ENCODE peak calls at places on chromosomes 16 and 17, in nine cellular contexts. One of them, this sample, is unnamed.
A peak's percentile ranks its signal among the peaks of the same experiment; 100 is the strongest.

GRCh38 chr16:9134739-9135138 is 43.3 kb downstream of the HAPSTR1 start:
- DNase-seq in hepatocyte: peak; percentile 68
- DNase-seq in NCI-H524 treated with DMSO at 0.1 percent for 48 hours: no peak
- DNase-seq in NCI-H1930: peak; percentile 54
- DNase-seq in Daoy: peak; percentile 53
- DNase-seq in T follicular helper cell: peak; percentile 24
- DNase-seq in transverse colon: peak; percentile 63
- DNase-seq in A549: peak; percentile 67
- DNase-seq in HEK293T: peak; percentile 48
- DNase-seq in this sample: peak; percentile 89

GRCh38 chr16:23699100-23699499 is 13.9 kb downstream of the ERN2 start:
- DNase-seq in hepatocyte: no peak
- DNase-seq in NCI-H524 treated with DMSO at 0.1 percent for 48 hours: no peak
- DNase-seq in NCI-H1930: no peak
- DNase-seq in Daoy: no peak
- DNase-seq in T follicular helper cell: no peak
- DNase-seq in transverse colon: peak; percentile 86
- DNase-seq in A549: peak; percentile 24
- DNase-seq in HEK293T: no peak
- DNase-seq in this sample: no peak

GRCh38 chr16:74625500-74626350 is 18.8 kb upstream of the GLG1 start:
- DNase-seq in hepatocyte: no peak
- DNase-seq in NCI-H524 treated with DMSO at 0.1 percent for 48 hours: no peak
- DNase-seq in NCI-H1930: no peak
- DNase-seq in Daoy: no peak
- DNase-seq in T follicular helper cell: no peak
- DNase-seq in transverse colon: no peak
- DNase-seq in A549: no peak
- DNase-seq in HEK293T: no peak
- DNase-seq in this sample: peak; percentile 10

GRCh38 chr17:32461853-32462617 is 17.7 kb downstream of the PSMD11 start:
- DNase-seq in hepatocyte: peak; percentile 72
- DNase-seq in NCI-H524 treated with DMSO at 0.1 percent for 48 hours: peak; percentile 29
- DNase-seq in NCI-H1930: peak; percentile 26
- DNase-seq in Daoy: peak; percentile 41
- DNase-seq in T follicular helper cell: peak; percentile 52
- DNase-seq in transverse colon: peak; percentile 63
- DNase-seq in A549: peak; percentile 81
- DNase-seq in HEK293T: peak; percentile 26
- DNase-seq in this sample: peak; percentile 75

GRCh38 chr17:19741832-19742457 is 6.2 kb downstream of the ALDH3A1 start:
- DNase-seq in hepatocyte: no peak
- DNase-seq in NCI-H524 treated with DMSO at 0.1 percent for 48 hours: no peak
- DNase-seq in NCI-H1930: no peak
- DNase-seq in Daoy: no peak
- DNase-seq in T follicular helper cell: no peak
- DNase-seq in transverse colon: no peak
- DNase-seq in A549: no peak
- DNase-seq in HEK293T: no peak
- DNase-seq in this sample: no peak

GRCh38 chr16:27625050-27625697 is 75.2 kb downstream of the KATNIP start:
- DNase-seq in hepatocyte: peak; percentile 48
- DNase-seq in NCI-H524 treated with DMSO at 0.1 percent for 48 hours: no peak
- DNase-seq in NCI-H1930: peak; percentile 14
- DNase-seq in Daoy: no peak
- DNase-seq in T follicular helper cell: no peak
- DNase-seq in transverse colon: peak; percentile 45
- DNase-seq in A549: peak; percentile 52
- DNase-seq in HEK293T: no peak
- DNase-seq in this sample: no peak

GRCh38 chr17:51427259-51428255 is 167.2 kb downstream of the UTP18 start:
- DNase-seq in hepatocyte: no peak
- DNase-seq in NCI-H524 treated with DMSO at 0.1 percent for 48 hours: no peak
- DNase-seq in NCI-H1930: no peak
- DNase-seq in Daoy: no peak
- DNase-seq in T follicular helper cell: peak; percentile 70
- DNase-seq in transverse colon: no peak
- DNase-seq in A549: no peak
- DNase-seq in HEK293T: no peak
- DNase-seq in this sample: peak; percentile 50

GRCh38 chr17:30170415-30170987 is 53.9 kb downstream of the NSRP1 start:
- DNase-seq in hepatocyte: no peak
- DNase-seq in NCI-H524 treated with DMSO at 0.1 percent for 48 hours: no peak
- DNase-seq in NCI-H1930: no peak
- DNase-seq in Daoy: no peak
- DNase-seq in T follicular helper cell: no peak
- DNase-seq in transverse colon: no peak
- DNase-seq in A549: no peak
- DNase-seq in HEK293T: no peak
- DNase-seq in this sample: no peak

GRCh38 chr17:7043544-7044268 is at the start of gene SLC16A11:
- DNase-seq in hepatocyte: peak; percentile 78
- DNase-seq in NCI-H524 treated with DMSO at 0.1 percent for 48 hours: no peak
- DNase-seq in NCI-H1930: peak; percentile 40
- DNase-seq in Daoy: peak; percentile 43
- DNase-seq in T follicular helper cell: no peak
- DNase-seq in transverse colon: peak; percentile 58
- DNase-seq in A549: no peak
- DNase-seq in HEK293T: no peak
- DNase-seq in this sample: no peak

This sample was measured in islet precursor cell.